ENCODE peak calls at places on chromosomes 16 and 17, in ten cellular contexts. One of them, this sample, is unnamed.

GRCh38 chr17:79393358-79394038 is 217.4 kb downstream of the RBFOX3 start:
- DNase-seq in astrocyte of the spinal cord: peak
- DNase-seq in A549: peak
- DNase-seq in NT2/D1: peak
- DNase-seq in SJCRH30: peak
- DNase-seq in HAP-1: peak
- DNase-seq in GM23338: peak
- DNase-seq in thoracic aorta: peak
- DNase-seq in heart right ventricle: peak
- DNase-seq in cardiac fibroblast: peak
- DNase-seq in this sample: no peak

GRCh38 chr16:4159726-4160125 is 43.5 kb upstream of the ADCY9 start:
- DNase-seq in SJCRH30: no peak
- DNase-seq in thoracic aorta: no peak
- DNase-seq in NT2/D1: no peak
- DNase-seq in A549: no peak
- DNase-seq in GM23338: no peak
- DNase-seq in astrocyte of the spinal cord: no peak
- DNase-seq in heart right ventricle: no peak
- DNase-seq in cardiac fibroblast: no peak
- DNase-seq in HAP-1: no peak
- DNase-seq in this sample: no peak

GRCh38 chr16:14337303-14338191 is 266.4 kb downstream of the MRTFB start:
- DNase-seq in cardiac fibroblast: peak
- DNase-seq in astrocyte of the spinal cord: no peak
- DNase-seq in HAP-1: no peak
- DNase-seq in heart right ventricle: no peak
- DNase-seq in SJCRH30: no peak
- DNase-seq in NT2/D1: no peak
- DNase-seq in thoracic aorta: no peak
- DNase-seq in A549: no peak
- DNase-seq in GM23338: no peak
- DNase-seq in this sample: no peak

GRCh38 chr16:2827831-2828520 is 2.1 kb upstream of the ZG16B start:
- DNase-seq in astrocyte of the spinal cord: no peak
- DNase-seq in NT2/D1: no peak
- DNase-seq in HAP-1: no peak
- DNase-seq in A549: no peak
- DNase-seq in GM23338: peak
- DNase-seq in cardiac fibroblast: no peak
- DNase-seq in heart right ventricle: no peak
- DNase-seq in thoracic aorta: no peak
- DNase-seq in SJCRH30: no peak
- DNase-seq in this sample: no peak

GRCh38 chr17:41801374-41802062 is 10.2 kb downstream of the P3H4 start:
- DNase-seq in A549: peak
- DNase-seq in GM23338: peak
- DNase-seq in HAP-1: peak
- DNase-seq in cardiac fibroblast: peak
- DNase-seq in NT2/D1: no peak
- DNase-seq in SJCRH30: peak
- DNase-seq in thoracic aorta: peak
- DNase-seq in heart right ventricle: peak
- DNase-seq in astrocyte of the spinal cord: peak
- DNase-seq in this sample: no peak

GRCh38 chr16:73147958-73148357 is 100.0 kb upstream of the ZFHX3 start:
- DNase-seq in SJCRH30: no peak
- DNase-seq in NT2/D1: no peak
- DNase-seq in heart right ventricle: no peak
- DNase-seq in GM23338: no peak
- DNase-seq in HAP-1: no peak
- DNase-seq in cardiac fibroblast: no peak
- DNase-seq in astrocyte of the spinal cord: no peak
- DNase-seq in thoracic aorta: no peak
- DNase-seq in A549: no peak
- DNase-seq in this sample: no peak

GRCh38 chr17:1435326-1435725 is 20.7 kb downstream of the CRK start:
- DNase-seq in A549: no peak
- DNase-seq in HAP-1: no peak
- DNase-seq in GM23338: no peak
- DNase-seq in NT2/D1: no peak
- DNase-seq in heart right ventricle: no peak
- DNase-seq in cardiac fibroblast: no peak
- DNase-seq in astrocyte of the spinal cord: no peak
- DNase-seq in thoracic aorta: no peak
- DNase-seq in SJCRH30: no peak
- DNase-seq in this sample: no peak

GRCh38 chr17:16926591-16927451 is 45.1 kb downstream of the TNFRSF13B start:
- DNase-seq in thoracic aorta: no peak
- DNase-seq in HAP-1: no peak
- DNase-seq in SJCRH30: peak
- DNase-seq in heart right ventricle: no peak
- DNase-seq in NT2/D1: no peak
- DNase-seq in cardiac fibroblast: peak
- DNase-seq in GM23338: no peak
- DNase-seq in astrocyte of the spinal cord: no peak
- DNase-seq in A549: no peak
- DNase-seq in this sample: no peak

GRCh38 chr17:47717845-47718621 is 15.0 kb upstream of the TBX21 start:
- DNase-seq in heart right ventricle: no peak
- DNase-seq in HAP-1: no peak
- DNase-seq in NT2/D1: no peak
- DNase-seq in GM23338: no peak
- DNase-seq in cardiac fibroblast: no peak
- DNase-seq in A549: no peak
- DNase-seq in thoracic aorta: no peak
- DNase-seq in SJCRH30: no peak
- DNase-seq in astrocyte of the spinal cord: no peak
- DNase-seq in this sample: no peak

GRCh38 chr16:81939164-81940067 is 71.9 kb downstream of the SDR42E1 start:
- DNase-seq in cardiac fibroblast: no peak
- DNase-seq in SJCRH30: no peak
- DNase-seq in astrocyte of the spinal cord: no peak
- DNase-seq in thoracic aorta: no peak
- DNase-seq in heart right ventricle: no peak
- DNase-seq in NT2/D1: peak
- DNase-seq in HAP-1: no peak
- DNase-seq in GM23338: peak
- DNase-seq in A549: no peak
- DNase-seq in this sample: no peak

GRCh38 chr16:27841911-27842310 is 221.6 kb downstream of the GSG1L start:
- DNase-seq in A549: no peak
- DNase-seq in SJCRH30: no peak
- DNase-seq in NT2/D1: no peak
- DNase-seq in HAP-1: no peak
- DNase-seq in cardiac fibroblast: no peak
- DNase-seq in thoracic aorta: no peak
- DNase-seq in heart right ventricle: no peak
- DNase-seq in GM23338: no peak
- DNase-seq in astrocyte of the spinal cord: no peak
- DNase-seq in this sample: no peak

GRCh38 chr16:12120331-12120981 is 143.9 kb downstream of the SNX29 start:
- DNase-seq in thoracic aorta: peak
- DNase-seq in A549: no peak
- DNase-seq in GM23338: no peak
- DNase-seq in heart right ventricle: no peak
- DNase-seq in cardiac fibroblast: peak
- DNase-seq in SJCRH30: peak
- DNase-seq in HAP-1: peak
- DNase-seq in NT2/D1: no peak
- DNase-seq in astrocyte of the spinal cord: peak
- DNase-seq in this sample: peak

GRCh38 chr16:4767872-4768548 is 1.0 kb upstream of the ZNF500 start:
- DNase-seq in SJCRH30: no peak
- DNase-seq in heart right ventricle: no peak
- DNase-seq in thoracic aorta: no peak
- DNase-seq in cardiac fibroblast: peak
- DNase-seq in GM23338: no peak
- DNase-seq in A549: no peak
- DNase-seq in astrocyte of the spinal cord: no peak
- DNase-seq in NT2/D1: no peak
- DNase-seq in HAP-1: peak
- DNase-seq in this sample: no peak

GRCh38 chr16:1534021-1535020 is 855 bp downstream of the TMEM204 start:
- DNase-seq in GM23338: no peak
- DNase-seq in NT2/D1: no peak
- DNase-seq in astrocyte of the spinal cord: peak
- DNase-seq in SJCRH30: no peak
- DNase-seq in HAP-1: no peak
- DNase-seq in cardiac fibroblast: peak
- DNase-seq in heart right ventricle: peak
- DNase-seq in thoracic aorta: no peak
- DNase-seq in A549: no peak
- DNase-seq in this sample: no peak

GRCh38 chr17:55264273-55264639 is 504 bp upstream of the HLF start:
- DNase-seq in heart right ventricle: no peak
- DNase-seq in A549: no peak
- DNase-seq in thoracic aorta: no peak
- DNase-seq in SJCRH30: peak
- DNase-seq in GM23338: peak
- DNase-seq in HAP-1: no peak
- DNase-seq in NT2/D1: no peak
- DNase-seq in astrocyte of the spinal cord: no peak
- DNase-seq in cardiac fibroblast: no peak
- DNase-seq in this sample: no peak

GRCh38 chr17:75090871-75091854 is 3.4 kb downstream of the SLC16A5 start:
- DNase-seq in SJCRH30: peak
- DNase-seq in A549: no peak
- DNase-seq in cardiac fibroblast: no peak
- DNase-seq in NT2/D1: no peak
- DNase-seq in thoracic aorta: no peak
- DNase-seq in GM23338: no peak
- DNase-seq in heart right ventricle: peak
- DNase-seq in astrocyte of the spinal cord: no peak
- DNase-seq in HAP-1: no peak
- DNase-seq in this sample: no peak

GRCh38 chr16:85992779-85993178 is 93.8 kb downstream of the IRF8 start:
- DNase-seq in heart right ventricle: no peak
- DNase-seq in A549: no peak
- DNase-seq in thoracic aorta: no peak
- DNase-seq in GM23338: no peak
- DNase-seq in SJCRH30: no peak
- DNase-seq in astrocyte of the spinal cord: no peak
- DNase-seq in HAP-1: no peak
- DNase-seq in NT2/D1: no peak
- DNase-seq in cardiac fibroblast: no peak
- DNase-seq in this sample: no peak

GRCh38 chr16:85990861-85991301 is 91.9 kb downstream of the IRF8 start:
- DNase-seq in A549: no peak
- DNase-seq in HAP-1: no peak
- DNase-seq in GM23338: no peak
- DNase-seq in astrocyte of the spinal cord: no peak
- DNase-seq in cardiac fibroblast: no peak
- DNase-seq in thoracic aorta: no peak
- DNase-seq in SJCRH30: no peak
- DNase-seq in heart right ventricle: no peak
- DNase-seq in NT2/D1: no peak
- DNase-seq in this sample: no peak

GRCh38 chr16:85991856-85992255 is 92.9 kb downstream of the IRF8 start:
- DNase-seq in SJCRH30: no peak
- DNase-seq in NT2/D1: no peak
- DNase-seq in heart right ventricle: no peak
- DNase-seq in astrocyte of the spinal cord: no peak
- DNase-seq in thoracic aorta: no peak
- DNase-seq in A549: no peak
- DNase-seq in HAP-1: no peak
- DNase-seq in GM23338: no peak
- DNase-seq in cardiac fibroblast: no peak
- DNase-seq in this sample: no peak

GRCh38 chr16:85989863-85990643 is 91.1 kb downstream of the IRF8 start:
- DNase-seq in A549: no peak
- DNase-seq in NT2/D1: no peak
- DNase-seq in GM23338: no peak
- DNase-seq in cardiac fibroblast: no peak
- DNase-seq in SJCRH30: no peak
- DNase-seq in thoracic aorta: no peak
- DNase-seq in HAP-1: no peak
- DNase-seq in astrocyte of the spinal cord: no peak
- DNase-seq in heart right ventricle: no peak
- DNase-seq in this sample: no peak

GRCh38 chr16:85991425-85991824 is 92.5 kb downstream of the IRF8 start:
- DNase-seq in A549: no peak
- DNase-seq in HAP-1: no peak
- DNase-seq in NT2/D1: no peak
- DNase-seq in GM23338: no peak
- DNase-seq in cardiac fibroblast: no peak
- DNase-seq in heart right ventricle: no peak
- DNase-seq in thoracic aorta: no peak
- DNase-seq in astrocyte of the spinal cord: no peak
- DNase-seq in SJCRH30: no peak
- DNase-seq in this sample: no peak
- H3K4me3 ChIP-seq in A549: no peak
- H3K4me3 ChIP-seq in HAP-1: no peak
- H3K4me3 ChIP-seq in NT2/D1: no peak
- H3K4me3 ChIP-seq in GM23338: no peak
- H3K4me3 ChIP-seq in cardiac fibroblast: no peak
- H3K4me3 ChIP-seq in heart right ventricle: no peak
- H3K4me3 ChIP-seq in thoracic aorta: no peak
- H3K4me3 ChIP-seq in astrocyte of the spinal cord: no peak
- H3K4me3 ChIP-seq in SJCRH30: no peak
- H3K4me3 ChIP-seq in this sample: no peak

GRCh38 chr16:50267151-50267631 is 840 bp downstream of the ADCY7 start:
- DNase-seq in heart right ventricle: no peak
- DNase-seq in thoracic aorta: no peak
- DNase-seq in A549: no peak
- DNase-seq in NT2/D1: no peak
- DNase-seq in astrocyte of the spinal cord: no peak
- DNase-seq in cardiac fibroblast: no peak
- DNase-seq in HAP-1: no peak
- DNase-seq in GM23338: no peak
- DNase-seq in SJCRH30: no peak
- DNase-seq in this sample: no peak
- H3K4me3 ChIP-seq in heart right ventricle: peak
- H3K4me3 ChIP-seq in thoracic aorta: peak
- H3K4me3 ChIP-seq in A549: no peak
- H3K4me3 ChIP-seq in NT2/D1: no peak
- H3K4me3 ChIP-seq in astrocyte of the spinal cord: peak
- H3K4me3 ChIP-seq in cardiac fibroblast: peak
- H3K4me3 ChIP-seq in HAP-1: no peak
- H3K4me3 ChIP-seq in GM23338: no peak
- H3K4me3 ChIP-seq in SJCRH30: peak
- H3K4me3 ChIP-seq in this sample: peak

GRCh38 chr17:5225668-5226457 is 8.8 kb downstream of the SCIMP start:
- DNase-seq in astrocyte of the spinal cord: no peak
- DNase-seq in cardiac fibroblast: no peak
- DNase-seq in HAP-1: no peak
- DNase-seq in SJCRH30: no peak
- DNase-seq in thoracic aorta: no peak
- DNase-seq in A549: no peak
- DNase-seq in heart right ventricle: no peak
- DNase-seq in GM23338: no peak
- DNase-seq in NT2/D1: no peak
- DNase-seq in this sample: no peak

GRCh38 chr17:5226940-5227878 is 7.5 kb downstream of the SCIMP start:
- DNase-seq in heart right ventricle: no peak
- DNase-seq in SJCRH30: no peak
- DNase-seq in HAP-1: no peak
- DNase-seq in GM23338: no peak
- DNase-seq in cardiac fibroblast: no peak
- DNase-seq in A549: no peak
- DNase-seq in thoracic aorta: no peak
- DNase-seq in NT2/D1: no peak
- DNase-seq in astrocyte of the spinal cord: no peak
- DNase-seq in this sample: no peak
- H3K4me3 ChIP-seq in heart right ventricle: no peak
- H3K4me3 ChIP-seq in SJCRH30: no peak
- H3K4me3 ChIP-seq in HAP-1: no peak
- H3K4me3 ChIP-seq in GM23338: no peak
- H3K4me3 ChIP-seq in cardiac fibroblast: no peak
- H3K4me3 ChIP-seq in A549: no peak
- H3K4me3 ChIP-seq in thoracic aorta: no peak
- H3K4me3 ChIP-seq in NT2/D1: no peak
- H3K4me3 ChIP-seq in astrocyte of the spinal cord: no peak
- H3K4me3 ChIP-seq in this sample: no peak

GRCh38 chr16:30356401-30357084 is 1.4 kb upstream of the CD2BP2 start:
- DNase-seq in astrocyte of the spinal cord: no peak
- DNase-seq in SJCRH30: no peak
- DNase-seq in NT2/D1: no peak
- DNase-seq in heart right ventricle: no peak
- DNase-seq in HAP-1: no peak
- DNase-seq in thoracic aorta: no peak
- DNase-seq in cardiac fibroblast: no peak
- DNase-seq in GM23338: no peak
- DNase-seq in A549: no peak
- DNase-seq in this sample: no peak
- H3K4me3 ChIP-seq in astrocyte of the spinal cord: no peak
- H3K4me3 ChIP-seq in SJCRH30: no peak
- H3K4me3 ChIP-seq in NT2/D1: peak
- H3K4me3 ChIP-seq in heart right ventricle: peak
- H3K4me3 ChIP-seq in HAP-1: peak
- H3K4me3 ChIP-seq in thoracic aorta: peak
- H3K4me3 ChIP-seq in cardiac fibroblast: no peak
- H3K4me3 ChIP-seq in GM23338: peak
- H3K4me3 ChIP-seq in A549: peak
- H3K4me3 ChIP-seq in this sample: no peak

This sample was measured in skeletal muscle cell.